ENCODE peak calls at places on chromosomes 13 and 19, in five cellular contexts. N is PC-9, A is neural progenitor cell, L is PC-3, U is GM23338. K is an unnamed sample.
A peak's percentile ranks its signal among the peaks of the same experiment; 100 is the strongest.

GRCh38 chr13:105527127-105527526 is 1008.3 kb downstream of the EFNB2 start:
- DNase-seq in N (no peak), A (no peak), L (no peak), U (no peak), K (no peak)

GRCh38 chr13:47845981-47846380 is 155.1 kb downstream of the SUCLA2 start:
- DNase-seq in N (no peak), A (no peak), L (no peak), U (no peak), K (no peak)

GRCh38 chr13:24178847-24179845 is 18.6 kb downstream of the SPATA13 start:
- DNase-seq in N (no peak), A (no peak), L (peak; percentile 37), U (no peak), K (peak; percentile 85)

GRCh38 chr13:99506632-99507031 is 5.4 kb downstream of the TM9SF2 start:
- DNase-seq in N (no peak), A (no peak), L (no peak), U (no peak), K (no peak)

GRCh38 chr13:113971471-113972231 is 2.2 kb downstream of the C13orf46 start:
- DNase-seq in N (no peak), A (no peak), L (no peak), U (no peak), K (no peak)

GRCh38 chr19:9863759-9864158 is 28.6 kb downstream of the PIN1 start:
- DNase-seq in N (no peak), A (no peak), L (no peak), U (no peak), K (no peak)

GRCh38 chr19:46487802-46488445 is 7.7 kb downstream of the PNMA8B start:
- DNase-seq in N (peak; percentile 38), A (peak; percentile 91), L (peak; percentile 69), U (peak; percentile 93), K (peak; percentile 85)

GRCh38 chr13:23433171-23434153 is at the start of gene SACS:
- DNase-seq in N (no peak), A (peak; percentile 95), L (peak; percentile 17), U (peak; percentile 98), K (peak; percentile 86)

GRCh38 chr13:47420568-47420967 is 523.7 kb upstream of the HTR2A start:
- DNase-seq in N (no peak), A (no peak), L (peak; percentile 72), U (no peak), K (peak; percentile 51)

GRCh38 chr19:18672606-18673337 is 10.7 kb upstream of the CRTC1 start:
- DNase-seq in N (peak; percentile 32), A (peak; percentile 37), L (no peak), U (peak; percentile 59), K (peak; percentile 43)

GRCh38 chr19:13983213-13983889 is 22.8 kb downstream of the RFX1 start:
- DNase-seq in N (no peak), A (no peak), L (no peak), U (no peak), K (no peak)

GRCh38 chr19:23391239-23391638 is 4.0 kb downstream of the ZNF91 start:
- DNase-seq in N (no peak), A (no peak), L (peak; percentile 71), U (no peak), K (no peak)

GRCh38 chr13:101554420-101555125 is 102.1 kb downstream of the ITGBL1 start:
- DNase-seq in N (no peak), A (no peak), L (peak; percentile 31), U (no peak), K (peak; percentile 65)

GRCh38 chr13:65921933-65922332 is 1308.2 kb downstream of the PCDH9 start:
- DNase-seq in N (no peak), A (no peak), L (peak; percentile 65), U (no peak), K (no peak)

GRCh38 chr13:25836709-25837316 is 215.0 kb downstream of the SHISA2 start:
- DNase-seq in N (no peak), A (no peak), L (no peak), U (no peak), K (no peak)

GRCh38 chr19:29532097-29532496 is 6.3 kb downstream of the VSTM2B start:
- DNase-seq in N (no peak), A (peak; percentile 25), L (no peak), U (peak; percentile 56), K (no peak)

GRCh38 chr19:54421521-54421920 is 6.3 kb downstream of the TTYH1 start:
- DNase-seq in N (no peak), A (no peak), L (no peak), U (no peak), K (no peak)
- H3F3A ChIP-seq in N (peaks cover 8% of the 10 kb centered on the region), A (peaks cover 49% of the 10 kb centered on the region), L (no peaks in the 10 kb centered on the region), U (peaks cover 18% of the 10 kb centered on the region), K (no peaks in the 10 kb centered on the region)

DNA sequence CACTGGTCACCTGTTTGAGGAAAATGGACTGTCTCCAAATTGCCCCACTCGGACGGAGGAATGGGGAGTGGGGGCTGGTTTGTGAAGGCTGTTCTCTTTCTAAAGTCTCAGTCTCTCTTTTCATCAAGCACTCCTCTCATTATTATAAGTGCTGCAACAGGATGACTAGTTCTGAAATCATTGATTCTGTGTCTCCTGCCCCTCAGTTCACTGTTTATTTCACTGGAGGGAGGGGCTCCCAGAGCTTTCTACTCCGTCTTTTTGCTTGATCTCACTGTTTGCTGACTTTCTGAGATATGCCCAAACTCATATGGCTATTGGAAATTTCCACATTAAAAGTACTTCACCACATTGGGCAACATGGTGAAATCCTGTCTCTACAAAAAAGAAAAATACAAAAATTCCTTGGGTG is 20.5 kb upstream of the CD70 start:
- DNase-seq in N (no peak), A (no peak), L (peak; percentile 68), U (no peak), K (peak; percentile 85)
- H2AFZ ChIP-seq in N (no peak overlapping the region), A (no peak overlapping the region), L (peak overlapping the region; percentile 33), U (peak overlapping the region; percentile 28), K (peak overlapping the region; percentile 32)

GRCh38 chr13:40660692-40661091 is 5.7 kb downstream of the FOXO1 start:
- DNase-seq in N (no peak), A (no peak), L (no peak), U (no peak), K (no peak)

GRCh38 chr13:40660270-40660669 is 6.2 kb downstream of the FOXO1 start:
- DNase-seq in N (no peak), A (no peak), L (no peak), U (peak; percentile 45), K (no peak)

GRCh38 chr13:40656358-40656757 is 10.1 kb downstream of the FOXO1 start:
- DNase-seq in N (no peak), A (no peak), L (no peak), U (no peak), K (no peak)

GRCh38 chr13:40657961-40658360 is 8.5 kb downstream of the FOXO1 start:
- DNase-seq in N (no peak), A (no peak), L (no peak), U (no peak), K (no peak)

DNA sequence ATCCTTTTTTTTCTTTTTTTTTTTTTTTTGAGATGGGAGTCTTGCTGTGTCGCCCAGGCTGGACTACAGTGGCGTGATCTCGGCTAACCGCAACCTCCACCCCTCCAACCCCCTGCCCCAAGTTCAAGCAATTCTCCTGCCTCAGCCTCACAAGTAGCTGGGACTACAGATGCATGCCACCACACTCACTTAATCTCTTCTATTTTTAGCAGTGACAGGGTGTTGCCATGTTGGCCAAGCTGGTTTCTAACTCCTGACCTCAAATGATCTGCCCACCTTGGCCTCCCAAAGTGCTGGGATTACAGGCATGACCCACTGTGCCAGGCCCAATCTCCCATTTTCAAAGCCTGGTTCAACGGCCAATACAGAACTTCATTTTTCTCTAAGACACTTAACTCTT is 9.1 kb downstream of the FOXO1 start:
- DNase-seq in N (no peak), A (no peak), L (no peak), U (no peak), K (no peak)
- H3F3A ChIP-seq in N (no peaks in the 10 kb centered on the region), A (peaks cover 4% of the 10 kb centered on the region), L (no peaks in the 10 kb centered on the region), U (peaks cover 6% of the 10 kb centered on the region), K (peaks cover 1% of the 10 kb centered on the region)

GRCh38 chr19:47806435-47806834 is 2.1 kb upstream of the TPRX1 start:
- DNase-seq in N (no peak), A (no peak), L (no peak), U (no peak), K (no peak)

GRCh38 chr19:47801270-47801669 is 3.1 kb downstream of the TPRX1 start:
- DNase-seq in N (no peak), A (no peak), L (no peak), U (no peak), K (no peak)

GRCh38 chr19:47805313-47805712 is 962 bp upstream of the TPRX1 start:
- DNase-seq in N (no peak), A (no peak), L (no peak), U (no peak), K (no peak)

GRCh38 chr19:47798904-47799266 is 5.5 kb downstream of the TPRX1 start:
- DNase-seq in N (no peak), A (no peak), L (no peak), U (no peak), K (no peak)

GRCh38 chr19:47802521-47803043 is 1.8 kb downstream of the TPRX1 start:
- DNase-seq in N (no peak), A (no peak), L (no peak), U (no peak), K (no peak)
- H2AFZ ChIP-seq in N (no peak overlapping the region), A (no peak overlapping the region), L (no peak overlapping the region), U (peak overlapping the region; percentile 96), K (no peak overlapping the region)

GRCh38 chr13:33789067-33789606 is 28.8 kb upstream of the RFC3 start:
- DNase-seq in N (no peak), A (no peak), L (no peak), U (no peak), K (no peak)
- H3F3A ChIP-seq in N (no peaks in the 10 kb centered on the region), A (no peaks in the 10 kb centered on the region), L (no peaks in the 10 kb centered on the region), U (no peaks in the 10 kb centered on the region), K (no peaks in the 10 kb centered on the region)

GRCh38 chr19:8148410-8149231 is 771 bp downstream of the FBN3 start:
- DNase-seq in N (no peak), A (peak; percentile 85), L (peak; percentile 43), U (peak; percentile 97), K (no peak)
- H2AFZ ChIP-seq in N (no peak overlapping the region), A (no peak overlapping the region), L (peak overlapping the region; percentile 57), U (peak overlapping the region; percentile 43), K (no peak overlapping the region)